ENCODE peak calls at places on chromosome 1, in ten cellular contexts. A is SK-N-SH, J is MM.1S, X is HCT116, O is PC-3, B is Karpas-422, T is hepatocyte, H is GM23338, N is PC-9, K is GM23248. G is an unnamed sample.
A peak's percentile ranks its signal among the peaks of the same experiment; 100 is the strongest.

GRCh38 chr1:108570998-108571401 is 11.1 kb downstream of the EEIG2 start:
- DNase-seq in A (no peak), J (no peak), X (no peak), O (no peak), B (no peak), T (peak; percentile 34), H (no peak), N (no peak), K (no peak), G (no peak)

GRCh38 chr1:40421694-40422384 is 28.4 kb upstream of the ZFP69B start:
- DNase-seq in A (no peak), J (no peak), X (no peak), O (peak; percentile 55), B (no peak), T (peak; percentile 46), H (no peak), N (no peak), K (no peak), G (no peak)

GRCh38 chr1:165253818-165254254 is 102.7 kb downstream of the LMX1A start:
- DNase-seq in A (no peak), J (no peak), X (no peak), O (no peak), B (no peak), T (no peak), H (no peak), N (no peak), K (no peak), G (no peak)

GRCh38 chr1:85326851-85327250 is 50.4 kb upstream of the BCL10 start:
- DNase-seq in A (no peak), J (no peak), X (no peak), O (no peak), B (no peak), T (no peak), H (no peak), N (no peak), K (no peak), G (no peak)

GRCh38 chr1:160309183-160309535 is 24.2 kb upstream of the PEX19 start:
- DNase-seq in A (no peak), J (no peak), X (no peak), O (peak; percentile 43), B (no peak), T (no peak), H (no peak), N (no peak), K (peak; percentile 91), G (no peak)

GRCh38 chr1:31926846-31927660 is 11.1 kb downstream of the PTP4A2 start:
- DNase-seq in A (no peak), J (no peak), X (no peak), O (no peak), B (no peak), T (no peak), H (no peak), N (no peak), K (no peak), G (no peak)

GRCh38 chr1:3459940-3460652 is 5.6 kb downstream of the ARHGEF16 start:
- DNase-seq in A (no peak), J (no peak), X (no peak), O (peak; percentile 64), B (no peak), T (peak; percentile 86), H (no peak), N (peak; percentile 65), K (no peak), G (no peak)

GRCh38 chr1:205670611-205671430 is 9.5 kb downstream of the SLC45A3 start:
- DNase-seq in A (peak; percentile 20), J (no peak), X (no peak), O (no peak), B (no peak), T (no peak), H (peak; percentile 66), N (no peak), K (no peak), G (no peak)

GRCh38 chr1:210372931-210373627 is 44.4 kb downstream of the HHAT start:
- DNase-seq in A (no peak), J (no peak), X (no peak), O (no peak), B (no peak), T (no peak), H (no peak), N (no peak), K (no peak), G (no peak)

GRCh38 chr1:147579532-147580199 is 38.4 kb downstream of the BCL9 start:
- DNase-seq in A (no peak), J (no peak), X (no peak), O (no peak), B (peak; percentile 11), T (peak; percentile 91), H (no peak), N (no peak), K (peak; percentile 56), G (no peak)

GRCh38 chr1:210259496-210259895 is 26.9 kb downstream of the SERTAD4 start:
- DNase-seq in A (no peak), J (no peak), X (no peak), O (no peak), B (no peak), T (no peak), H (no peak), N (no peak), K (peak; percentile 93), G (no peak)

GRCh38 chr1:77406661-77407060 is 124.8 kb downstream of the AK5 start:
- DNase-seq in A (peak; percentile 4), J (no peak), X (no peak), O (peak; percentile 31), B (no peak), T (no peak), H (no peak), N (peak; percentile 40), K (peak; percentile 38), G (no peak)

GRCh38 chr1:21869620-21870121 is 57.6 kb downstream of the LDLRAD2 start:
- DNase-seq in A (peak; percentile 87), J (no peak), X (peak; percentile 18), O (peak; percentile 99), B (no peak), T (peak; percentile 43), H (no peak), N (peak; percentile 92), K (peak; percentile 95), G (no peak)

GRCh38 chr1:177897601-177898376 is 72.1 kb downstream of the SEC16B start:
- DNase-seq in A (peak; percentile 11), J (no peak), X (no peak), O (no peak), B (no peak), T (peak; percentile 44), H (no peak), N (no peak), K (no peak), G (no peak)
- H3K9me2 ChIP-seq in A (no peaks in the 10 kb centered on the region), J (no peaks in the 10 kb centered on the region), X (no peaks in the 10 kb centered on the region), O (no peaks in the 10 kb centered on the region), B (no peaks in the 10 kb centered on the region), T (no peaks in the 10 kb centered on the region), H (peaks cover 3% of the 10 kb centered on the region), N (no peaks in the 10 kb centered on the region), K (no peaks in the 10 kb centered on the region), G (no peaks in the 10 kb centered on the region)

DNA sequence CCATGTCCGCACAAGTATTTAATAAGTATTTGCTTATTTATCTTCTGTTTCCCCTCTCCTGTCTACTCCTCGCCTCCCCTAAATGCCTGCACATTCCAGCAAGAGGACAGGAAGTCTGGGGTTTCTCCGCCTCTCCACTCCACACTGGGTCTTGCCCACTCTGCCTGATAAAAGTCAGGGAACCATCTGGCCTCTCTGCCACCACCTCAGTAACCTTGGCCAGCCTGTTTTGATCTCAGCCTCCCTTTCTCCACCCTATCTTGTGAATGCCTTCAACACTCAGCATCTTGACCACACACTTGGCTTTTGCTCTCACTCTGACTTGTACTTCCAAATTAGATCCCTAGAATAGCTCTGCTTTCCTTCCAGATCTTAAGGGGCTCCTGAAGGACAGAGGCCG is 165.3 kb upstream of the UBE2U start:
- DNase-seq in A (no peak), J (no peak), X (no peak), O (no peak), B (no peak), T (no peak), H (no peak), N (no peak), K (no peak), G (no peak)
- H3K4me1 ChIP-seq in A (peaks cover 47% of the 10 kb centered on the region), J (no peaks in the 10 kb centered on the region), X (peaks cover 7% of the 10 kb centered on the region), O (peaks cover 48% of the 10 kb centered on the region), B (no peaks in the 10 kb centered on the region), T (peaks cover 34% of the 10 kb centered on the region), H (peaks cover 28% of the 10 kb centered on the region), N (peaks cover 53% of the 10 kb centered on the region), K (peaks cover 54% of the 10 kb centered on the region), G (no peaks in the 10 kb centered on the region)

DNA sequence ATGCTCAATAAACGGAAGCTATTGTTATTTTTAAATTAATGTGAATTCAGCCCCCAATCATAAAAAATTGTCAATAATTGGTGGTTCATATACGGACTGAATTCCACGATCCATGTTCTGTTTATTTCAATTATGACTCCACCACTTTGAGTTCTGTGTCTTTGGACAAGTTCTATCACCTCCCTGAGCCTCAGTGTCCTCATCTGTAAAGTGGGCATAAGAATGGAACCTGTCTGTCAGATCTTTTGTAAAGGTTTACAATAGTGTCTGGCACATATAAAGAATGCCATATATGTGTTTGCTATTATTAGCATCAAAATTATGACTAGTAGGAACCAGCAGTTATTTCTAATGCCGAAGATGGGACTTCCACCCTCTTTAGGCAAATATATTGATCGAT is 183.3 kb downstream of the KAZN start:
- DNase-seq in A (no peak), J (no peak), X (no peak), O (no peak), B (no peak), T (no peak), H (no peak), N (no peak), K (no peak), G (no peak)
- H3K27ac ChIP-seq in A (no peak overlapping the region), J (no peak overlapping the region), X (no peak overlapping the region), O (no peak overlapping the region), B (no peak overlapping the region), T (no peak overlapping the region), H (no peak overlapping the region), N (no peak overlapping the region), K (no peak overlapping the region), G (no peak overlapping the region)

DNA sequence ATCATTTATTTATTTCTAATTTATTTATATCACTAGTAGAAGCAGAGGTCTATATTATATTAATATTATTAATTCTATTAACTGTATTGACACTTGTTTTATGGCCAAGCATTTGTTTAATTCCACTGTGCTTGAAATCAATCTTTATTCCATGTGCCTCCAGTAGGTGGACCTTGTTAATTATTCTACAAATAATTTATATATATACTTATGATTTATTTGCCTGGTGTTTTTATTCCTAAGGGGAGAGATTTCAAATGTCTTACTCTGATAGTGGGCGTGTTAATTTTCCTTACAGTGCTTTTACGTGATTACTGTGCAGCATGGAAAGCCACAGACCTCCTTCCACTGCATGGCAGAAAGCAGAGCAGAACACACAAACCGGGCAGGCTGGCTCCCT is 17.5 kb upstream of the OR6N2 start:
- DNase-seq in A (no peak), J (no peak), X (no peak), O (peak; percentile 7), B (no peak), T (no peak), H (no peak), N (no peak), K (peak; percentile 10), G (no peak)
- H3K9me2 ChIP-seq in A (no peaks in the 10 kb centered on the region), J (no peaks in the 10 kb centered on the region), X (no peaks in the 10 kb centered on the region), O (no peaks in the 10 kb centered on the region), B (no peaks in the 10 kb centered on the region), T (no peaks in the 10 kb centered on the region), H (no peaks in the 10 kb centered on the region), N (no peaks in the 10 kb centered on the region), K (no peaks in the 10 kb centered on the region), G (no peaks in the 10 kb centered on the region)